ENCODE peak calls at places on chromosomes 16 and 17, in six cellular contexts. K is stomach, Q is heart right ventricle, R is GM06990, T is gastrocnemius medialis, N is left lung. U is an unnamed sample.
A peak's percentile ranks its signal among the peaks of the same experiment; 100 is the strongest.

GRCh38 chr17:50564916-50565315 is 4.4 kb downstream of the CACNA1G start:
- DNase-seq in K (no peak), Q (peak; percentile 61), R (no peak), T (no peak), N (peak; percentile 67), U (no peak)

GRCh38 chr17:15091825-15092224 is 173.3 kb downstream of the PMP22 start:
- DNase-seq in K (no peak), Q (no peak), R (no peak), T (no peak), N (no peak), U (no peak)

GRCh38 chr17:77254961-77255741 is 114.4 kb downstream of the SEC14L1 start:
- DNase-seq in K (peak; percentile 53), Q (no peak), R (no peak), T (no peak), N (peak; percentile 79), U (peak; percentile 57)

GRCh38 chr16:11151156-11151904 is 104.7 kb downstream of the SOCS1 start:
- DNase-seq in K (no peak), Q (no peak), R (no peak), T (no peak), N (no peak), U (no peak)

GRCh38 chr16:31664683-31665482 is 137.2 kb downstream of the AHSP start:
- DNase-seq in K (no peak), Q (no peak), R (no peak), T (no peak), N (no peak), U (no peak)

GRCh38 chr17:2181206-2181983 is 122.2 kb downstream of the SMG6 start:
- DNase-seq in K (no peak), Q (peak; percentile 80), R (no peak), T (peak; percentile 5), N (peak; percentile 47), U (peak; percentile 84)

GRCh38 chr17:45775576-45776011 is 8.5 kb upstream of the CRHR1 start:
- DNase-seq in K (peak; percentile 86), Q (peak; percentile 31), R (no peak), T (no peak), N (no peak), U (no peak)

GRCh38 chr17:48103379-48103715 is 2.1 kb upstream of the CBX1 start:
- DNase-seq in K (no peak), Q (no peak), R (no peak), T (no peak), N (no peak), U (no peak)

GRCh38 chr17:33811006-33811760 is 443.9 kb upstream of the CCL2 start:
- DNase-seq in K (no peak), Q (no peak), R (no peak), T (no peak), N (no peak), U (no peak)

GRCh38 chr16:29146266-29146665 is 161.4 kb downstream of the LAT start:
- DNase-seq in K (no peak), Q (no peak), R (no peak), T (no peak), N (no peak), U (no peak)

GRCh38 chr16:2333772-2334379 is 6.7 kb downstream of the ABCA3 start:
- DNase-seq in K (no peak), Q (no peak), R (no peak), T (no peak), N (no peak), U (no peak)

GRCh38 chr17:47830396-47830907 is 889 bp downstream of the MRPL10 start:
- DNase-seq in K (no peak), Q (no peak), R (no peak), T (no peak), N (no peak), U (no peak)

GRCh38 chr16:1538804-1539520 is 5.5 kb downstream of the TMEM204 start:
- DNase-seq in K (no peak), Q (no peak), R (no peak), T (no peak), N (no peak), U (no peak)

GRCh38 chr17:77144227-77144626 is 3.5 kb downstream of the SEC14L1 start:
- DNase-seq in K (no peak), Q (no peak), R (peak; percentile 38), T (no peak), N (no peak), U (no peak)

GRCh38 chr17:9414471-9414870 is 161.1 kb downstream of the STX8 start:
- DNase-seq in K (no peak), Q (no peak), R (peak; percentile 56), T (no peak), N (no peak), U (no peak)

GRCh38 chr16:4970010-4970409 is 11.9 kb downstream of the SEC14L5 start:
- DNase-seq in K (no peak), Q (no peak), R (no peak), T (no peak), N (no peak), U (no peak)

GRCh38 chr16:89871895-89872294 is 1.5 kb upstream of the TCF25 start:
- DNase-seq in K (no peak), Q (no peak), R (no peak), T (no peak), N (no peak), U (no peak)

GRCh38 chr17:81420769-81421462 is 25.7 kb downstream of the BAHCC1 start:
- DNase-seq in K (peak; percentile 82), Q (peak; percentile 66), R (no peak), T (no peak), N (no peak), U (no peak)

GRCh38 chr16:17468611-17469010 is 2.1 kb downstream of the XYLT1 start:
- DNase-seq in K (no peak), Q (no peak), R (no peak), T (no peak), N (no peak), U (no peak)

GRCh38 chr16:17467923-17468540 is 2.7 kb downstream of the XYLT1 start:
- DNase-seq in K (peak; percentile 67), Q (peak; percentile 71), R (peak; percentile 20), T (peak; percentile 30), N (peak; percentile 70), U (no peak)

GRCh38 chr16:17470002-17470870 is 524 bp downstream of the XYLT1 start:
- DNase-seq in K (no peak), Q (no peak), R (peak; percentile 29), T (no peak), N (no peak), U (no peak)

GRCh38 chr16:17469742-17470001 is 1.1 kb downstream of the XYLT1 start:
- DNase-seq in K (no peak), Q (no peak), R (no peak), T (no peak), N (no peak), U (no peak)

DNA sequence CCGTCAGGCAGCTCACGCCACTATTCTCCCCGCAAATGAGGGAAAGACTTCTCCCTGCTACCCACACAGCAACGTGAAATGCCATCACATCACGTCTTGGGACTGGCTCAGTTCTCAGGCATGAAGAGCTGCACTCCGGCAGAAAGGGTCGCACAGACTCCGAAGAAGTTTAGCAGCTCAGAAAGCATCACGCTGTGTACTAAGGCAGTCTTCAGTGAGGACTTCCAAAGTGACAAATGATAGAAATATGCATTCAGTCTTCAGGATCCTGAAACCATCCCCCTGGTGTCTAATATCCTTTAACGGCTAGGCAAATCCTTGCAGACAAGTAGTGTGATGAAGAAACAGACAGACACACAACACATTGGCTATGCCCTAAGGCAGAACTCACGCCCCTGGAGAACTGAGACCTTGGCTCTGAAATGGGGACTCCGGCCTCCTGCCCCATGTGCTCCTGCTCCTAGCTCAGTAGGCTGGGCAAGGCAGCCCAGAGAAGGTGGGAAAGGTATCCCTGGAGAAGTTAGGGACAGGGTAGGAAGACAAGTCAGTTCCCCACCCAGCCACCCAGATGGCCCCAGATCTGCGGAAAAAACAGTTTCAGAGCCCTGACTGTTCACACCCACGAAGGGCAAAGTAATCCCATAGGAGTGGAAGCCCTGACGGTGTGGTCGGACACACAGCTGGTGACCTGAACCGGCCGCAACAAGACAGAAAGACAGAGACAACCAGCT is 1.6 kb downstream of the XYLT1 start:
- DNase-seq in K (no peak), Q (no peak), R (no peak), T (no peak), N (no peak), U (peak; percentile 60)
- H3K4me3 ChIP-seq in K (peak overlapping the region; percentile 66), Q (peak overlapping the region; percentile 68), R (peak overlapping the region; percentile 62), T (peak overlapping the region; percentile 69), N (no peak overlapping the region), U (peak overlapping the region; percentile 91)

DNA sequence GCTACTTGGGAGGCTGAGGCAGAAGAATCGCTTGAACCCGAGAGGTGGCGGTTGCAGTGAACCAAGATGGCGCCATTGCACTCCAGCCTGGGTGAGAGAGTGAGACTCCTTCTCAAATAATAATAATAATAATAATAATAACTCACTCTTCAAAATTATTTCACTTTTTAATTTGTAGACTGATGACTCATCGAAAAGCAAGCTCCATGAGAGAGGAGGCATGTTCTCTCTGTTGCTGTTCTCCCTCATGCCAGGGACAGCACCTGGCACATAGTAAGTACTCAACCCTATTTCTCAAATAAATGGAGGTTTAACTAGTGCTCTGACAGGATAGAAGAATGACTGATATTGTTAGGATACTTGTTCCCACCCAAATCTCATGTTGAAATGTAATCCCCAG is 265.3 kb downstream of the CEP112 start:
- DNase-seq in K (no peak), Q (no peak), R (no peak), T (no peak), N (no peak), U (no peak)
- H3K4me3 ChIP-seq in K (no peak overlapping the region), Q (no peak overlapping the region), R (no peak overlapping the region), T (no peak overlapping the region), N (no peak overlapping the region), U (no peak overlapping the region)

DNA sequence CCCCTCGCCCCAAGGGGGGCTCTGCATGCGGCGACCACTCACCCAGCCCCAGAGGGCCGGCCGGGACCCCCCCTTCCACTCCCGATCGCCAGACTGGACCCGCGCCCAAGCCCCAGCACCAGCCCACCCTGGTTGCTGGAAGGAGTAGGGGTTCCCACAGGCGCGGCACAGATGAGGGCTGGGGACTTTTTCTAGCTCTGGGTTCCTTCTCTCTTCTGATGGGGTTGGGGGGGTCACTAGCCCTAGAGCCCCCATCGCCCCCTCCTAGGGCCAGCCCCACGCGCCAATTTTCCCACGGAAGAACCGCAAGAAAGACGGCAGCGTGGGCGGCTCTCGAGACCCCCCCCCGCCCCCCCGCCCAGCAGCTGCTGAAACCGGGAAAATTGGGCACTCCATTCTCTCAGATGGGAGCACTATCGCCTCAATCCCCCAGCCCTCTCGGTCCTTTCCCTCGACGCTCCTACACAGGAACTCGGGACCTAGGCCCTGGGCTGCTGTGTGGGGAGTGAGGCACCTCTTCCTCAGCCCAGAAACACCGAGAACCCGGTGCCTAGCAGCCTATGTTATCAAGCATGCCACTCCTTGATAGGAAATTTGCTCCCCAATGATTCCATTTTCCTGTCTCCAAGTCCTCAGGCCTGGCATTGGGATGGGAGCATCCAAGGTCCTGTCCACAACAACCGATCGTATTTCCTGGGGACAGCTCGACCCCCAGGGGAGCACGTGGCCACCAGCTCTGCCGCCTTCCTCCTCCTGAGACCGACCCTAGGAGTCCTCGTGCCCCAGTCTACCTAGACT is 17.1 kb upstream of the CBX8 start:
- DNase-seq in K (no peak), Q (no peak), R (no peak), T (no peak), N (no peak), U (no peak)
- H3K4me3 ChIP-seq in K (peak overlapping the region; percentile 31), Q (peak overlapping the region; percentile 45), R (no peak overlapping the region), T (no peak overlapping the region), N (no peak overlapping the region), U (peak overlapping the region; percentile 27)

DNA sequence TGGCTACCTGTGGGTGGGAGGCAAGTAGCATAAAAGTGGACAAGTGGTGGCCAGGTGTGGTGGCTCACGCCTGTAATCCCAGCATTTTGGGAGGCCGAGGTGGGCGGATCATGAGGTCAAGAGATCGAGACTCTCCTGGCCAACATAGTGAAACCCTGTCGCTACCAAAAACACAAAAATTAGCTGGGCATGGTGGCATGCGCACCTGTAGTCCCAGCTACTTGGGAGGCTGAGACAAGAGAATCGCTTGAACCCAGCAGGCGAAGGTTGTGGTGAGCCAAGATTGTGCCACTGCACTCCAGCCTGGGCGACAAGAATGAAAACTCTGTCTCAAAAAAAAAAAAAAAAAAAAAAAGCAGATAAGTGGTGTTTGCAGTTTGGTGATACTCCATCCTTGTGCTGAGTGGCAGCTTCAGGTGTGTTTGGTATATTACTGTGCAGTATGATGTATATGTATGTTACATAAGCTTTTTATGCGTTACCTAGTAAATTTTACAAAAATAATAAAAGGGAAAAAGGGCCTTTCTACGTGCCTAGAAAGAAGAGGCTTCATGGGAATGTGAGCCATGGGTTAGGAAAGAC is 856 bp downstream of the ICAM2 start:
- DNase-seq in K (no peak), Q (no peak), R (no peak), T (no peak), N (no peak), U (no peak)
- H3K4me3 ChIP-seq in K (peak overlapping the region; percentile 35), Q (peak overlapping the region; percentile 70), R (peak overlapping the region; percentile 76), T (peak overlapping the region; percentile 49), N (peak overlapping the region; percentile 44), U (no peak overlapping the region)